ENCODE peak calls at places on chromosomes 12 and 14, in five cellular contexts. H is sigmoid colon, L is SK-N-MC, R is Panc1, G is HL-60. V is an unnamed sample.

GRCh38 chr14:99185436-99186068 is 86.4 kb downstream of the BCL11B start:
- DNase-seq in H (peak), L (no peak), R (no peak), G (no peak), V (no peak)

GRCh38 chr12:76007640-76008039 is 23.9 kb downstream of the PHLDA1 start:
- DNase-seq in L (no peak), H (no peak), G (no peak), R (no peak), V (no peak)

GRCh38 chr14:94601961-94602391 is 10.2 kb upstream of the SERPINA3 start:
- DNase-seq in H (peak), L (no peak), R (no peak), G (no peak), V (peak)

GRCh38 chr14:42047421-42048045 is 440.9 kb downstream of the LRFN5 start:
- DNase-seq in R (no peak), L (no peak), H (no peak), G (no peak), V (no peak)

GRCh38 chr14:95227279-95227860 is 70.0 kb upstream of the DICER1 start:
- DNase-seq in H (no peak), L (no peak), G (no peak), R (no peak), V (peak)

GRCh38 chr14:85050180-85050579 is 479.8 kb upstream of the FLRT2 start:
- DNase-seq in L (no peak), G (no peak), R (no peak), H (no peak), V (no peak)

GRCh38 chr12:126588586-126589249 is 1523.5 kb downstream of the AACS start:
- DNase-seq in L (no peak), G (no peak), R (no peak), H (no peak), V (no peak)

GRCh38 chr14:102544745-102545460 is 35.3 kb upstream of the ANKRD9 start:
- DNase-seq in H (no peak), G (no peak), L (no peak), R (no peak), V (peak)

GRCh38 chr12:120972870-120973543 is 5.3 kb upstream of the HNF1A start:
- DNase-seq in G (peak), H (no peak), L (no peak), R (no peak), V (no peak)

GRCh38 chr14:74886001-74886400 is 4.3 kb downstream of the DLST start:
- DNase-seq in H (no peak), R (no peak), L (no peak), G (no peak), V (no peak)

GRCh38 chr14:92456215-92457017 is 57.2 kb upstream of the RIN3 start:
- DNase-seq in G (peak), R (peak), L (no peak), H (peak), V (peak)

GRCh38 chr14:51789631-51790030 is 70.8 kb upstream of the GNG2 start:
- DNase-seq in R (no peak), G (no peak), L (no peak), H (no peak), V (no peak)

GRCh38 chr14:105010106-105010505 is 10.8 kb downstream of the CDCA4 start:
- DNase-seq in H (no peak), R (no peak), G (no peak), L (no peak), V (no peak)

GRCh38 chr12:132836803-132837331 is 8.2 kb upstream of the GOLGA3 start:
- DNase-seq in G (no peak), H (no peak), L (no peak), R (no peak), V (no peak)

GRCh38 chr14:101221549-101222160 is 318.1 kb upstream of the RTL1 start:
- DNase-seq in R (no peak), L (no peak), H (peak), G (no peak), V (no peak)

GRCh38 chr12:62259311-62259992 is 752 bp upstream of the USP15 start:
- DNase-seq in L (no peak), R (no peak), H (no peak), G (peak), V (no peak)

GRCh38 chr14:41187868-41188267 is 418.8 kb upstream of the LRFN5 start:
- DNase-seq in H (no peak), L (no peak), R (no peak), G (no peak), V (no peak)

GRCh38 chr12:123660328-123660727 is 10.6 kb upstream of the TCTN2 start:
- DNase-seq in H (no peak), L (no peak), R (peak), G (no peak), V (no peak)

GRCh38 chr14:98218213-98218612 is 1053.8 kb downstream of the BCL11B start:
- DNase-seq in G (no peak), H (no peak), R (no peak), L (no peak), V (no peak)

GRCh38 chr12:70691018-70691672 is 53.9 kb upstream of the PTPRB start:
- DNase-seq in H (no peak), G (no peak), R (no peak), L (no peak), V (no peak)

GRCh38 chr14:22535126-22535525 is 53.9 kb downstream of the DAD1 start:
- DNase-seq in L (no peak), G (no peak), H (no peak), R (no peak), V (no peak)

GRCh38 chr12:53173085-53173715 is 7.3 kb upstream of the ZNF740 start:
- DNase-seq in G (no peak), R (no peak), H (no peak), L (no peak), V (no peak)

GRCh38 chr12:43737646-43738045 is 20.9 kb downstream of the PUS7L start:
- DNase-seq in H (no peak), L (no peak), R (no peak), G (no peak), V (no peak)

GRCh38 chr12:38157274-38157932 is 159.2 kb upstream of the ALG10B start:
- DNase-seq in G (no peak), L (no peak), R (no peak), H (no peak), V (no peak)

DNA sequence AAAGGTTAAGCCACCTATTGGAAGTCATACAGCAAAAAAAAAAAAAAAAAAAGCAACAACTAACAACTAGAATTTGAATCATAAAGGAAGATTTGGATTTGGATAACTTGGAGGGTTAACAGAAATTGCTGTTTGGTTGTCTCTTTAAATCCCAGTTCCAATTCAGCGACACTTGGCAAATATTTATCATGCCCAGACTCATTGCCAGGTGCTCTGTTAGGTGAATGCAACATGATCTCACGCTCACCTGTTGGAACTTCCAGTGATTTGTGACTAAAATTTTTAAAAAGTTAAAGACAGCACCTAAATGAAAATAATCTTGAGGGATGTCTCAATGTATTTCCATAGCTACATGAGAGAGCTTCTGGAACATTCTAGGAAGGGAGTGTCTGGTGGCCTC is 103.7 kb downstream of the TBX3 start:
- DNase-seq in R (no peak), G (no peak), H (no peak), L (no peak), V (no peak)
- TF ChIP-seq POLR2AphosphoS5 in R (no peak), G (no peak), H (no peak), L (no peak), V (no peak)

DNA sequence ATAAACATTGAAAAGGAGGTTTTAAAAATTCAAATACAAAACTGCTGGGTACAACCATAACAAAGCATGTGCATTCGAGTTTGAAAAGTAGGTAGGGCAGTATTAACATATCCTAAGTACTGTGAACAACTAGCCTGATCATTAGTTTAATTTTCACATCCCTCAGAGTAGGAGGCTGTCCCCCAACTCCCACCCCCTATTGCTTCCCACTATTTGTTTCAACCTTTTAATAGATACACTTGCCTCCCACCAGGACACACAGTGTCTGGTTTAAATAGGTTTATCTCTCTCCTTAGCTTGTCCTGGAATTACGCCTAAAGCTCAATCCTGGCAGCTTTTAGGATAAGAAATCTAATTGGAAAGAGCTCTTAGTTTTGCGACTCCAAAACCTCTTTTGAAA is 2.1 kb downstream of the TAOK3 start:
- DNase-seq in L (no peak), G (no peak), H (no peak), R (no peak), V (no peak)
- H3K4me3 ChIP-seq in L (no peak), G (peak), H (no peak), R (peak), V (peak)

DNA sequence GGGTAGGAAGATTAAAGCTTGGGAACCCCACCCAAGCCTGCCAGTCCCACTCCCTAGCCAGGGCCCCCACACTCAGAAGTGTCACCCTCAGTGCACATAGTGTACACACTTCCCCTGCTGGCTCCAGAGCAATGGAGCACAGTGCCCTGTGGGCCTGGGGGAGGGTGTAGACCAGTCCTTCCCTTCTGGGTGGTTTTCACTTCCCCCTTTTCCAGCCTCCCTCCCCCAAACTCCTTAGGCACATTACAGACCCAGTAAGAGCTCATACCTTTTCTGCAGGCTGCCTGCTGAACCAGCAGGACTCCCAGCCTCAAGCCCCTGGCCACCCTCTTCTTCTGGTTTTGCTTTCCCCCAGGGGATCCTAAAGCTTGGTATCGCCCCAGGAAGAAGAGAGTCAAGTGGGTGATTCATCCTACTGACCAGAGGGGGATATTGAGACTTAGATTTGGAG is at the start of gene ZNF385A:
- DNase-seq in L (no peak), G (peak), R (no peak), H (no peak), V (no peak)
- TF ChIP-seq POLR2AphosphoS5 in L (no peak), G (peak), R (no peak), H (no peak), V (no peak)

DNA sequence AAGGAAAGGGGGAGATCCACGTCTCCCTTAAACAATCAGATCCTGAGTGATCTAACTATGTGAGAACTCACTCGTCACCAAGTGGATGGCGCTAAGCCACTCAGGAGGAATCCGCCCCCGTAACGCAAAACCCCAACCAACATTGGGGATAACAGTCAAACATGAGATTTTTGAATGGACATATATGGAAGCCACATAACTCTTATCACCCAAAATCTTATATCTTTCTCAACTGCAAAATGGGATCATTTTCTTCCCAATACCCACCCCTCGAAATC is 698.2 kb downstream of the TMEM121 start:
- DNase-seq in L (no peak), G (no peak), H (no peak), R (no peak), V (no peak)
- H3K4me3 ChIP-seq in L (no peak), G (no peak), H (no peak), R (no peak), V (no peak)

GRCh38 chr14:36221097-36221496 is 44.6 kb upstream of the PTCSC3 start:
- DNase-seq in L (no peak), H (no peak), G (no peak), R (no peak), V (no peak)

GRCh38 chr14:36217027-36217426 is 40.5 kb upstream of the PTCSC3 start:
- DNase-seq in L (no peak), G (no peak), H (no peak), R (no peak), V (peak)

GRCh38 chr14:36215217-36215598 is 38.7 kb upstream of the PTCSC3 start:
- DNase-seq in R (no peak), L (no peak), H (no peak), G (no peak), V (no peak)

GRCh38 chr14:36214476-36215216 is 38.1 kb upstream of the PTCSC3 start:
- DNase-seq in L (no peak), G (no peak), H (no peak), R (no peak), V (no peak)

DNA sequence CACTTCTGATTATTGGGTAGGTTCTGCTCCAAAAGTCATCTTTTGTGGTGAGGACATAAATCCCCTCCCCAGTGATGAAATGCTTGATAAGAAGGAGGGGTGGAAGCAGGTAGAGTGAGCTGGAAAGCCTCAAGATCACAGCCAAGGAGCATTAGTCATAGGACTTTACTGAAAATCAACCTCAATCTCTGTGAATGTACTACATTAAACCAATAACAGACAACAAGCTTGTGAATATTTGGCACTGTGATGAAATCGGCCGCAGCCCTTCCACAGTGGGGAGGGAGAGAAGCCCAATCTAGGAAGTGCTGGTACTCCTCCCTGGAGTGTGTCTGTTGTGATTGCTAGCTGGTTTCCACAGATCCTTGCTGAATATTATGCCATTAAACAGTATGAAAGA is 41.2 kb upstream of the PTCSC3 start:
- DNase-seq in G (no peak), R (no peak), H (no peak), L (no peak), V (peak)
- TF ChIP-seq POLR2AphosphoS5 in G (no peak), R (no peak), H (no peak), L (no peak), V (peak)

DNA sequence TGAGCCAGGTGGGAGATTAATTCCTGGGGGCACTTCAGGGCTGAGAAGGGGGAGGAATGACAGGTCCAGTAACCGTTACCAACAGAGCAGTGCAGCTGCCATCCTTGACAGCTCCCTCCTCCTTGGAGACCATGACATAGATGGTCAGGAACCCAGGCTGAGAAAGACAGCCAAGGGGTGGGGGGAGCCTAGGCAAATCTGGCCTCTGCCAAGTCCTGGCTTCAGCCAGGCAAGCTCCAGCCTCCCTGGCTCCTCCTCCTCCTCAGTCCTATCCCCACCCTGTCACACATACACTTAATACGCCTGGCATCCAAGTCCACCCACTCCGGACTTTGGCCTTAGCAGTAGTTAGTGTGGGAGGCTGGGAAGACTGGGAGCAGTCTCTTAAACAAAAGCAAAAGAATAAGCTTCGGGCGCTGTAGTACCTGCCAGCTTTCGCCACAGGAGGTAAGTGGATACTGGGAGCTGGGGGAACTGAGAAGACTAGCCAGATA is at the start of gene RDH5:
- DNase-seq in R (no peak), L (no peak), G (no peak), H (peak), V (peak)
- H3K4me3 ChIP-seq in R (no peak), L (no peak), G (no peak), H (no peak), V (peak)

GRCh38 chr12:131129839-131130238 is 176.1 kb downstream of the ADGRD1 start:
- DNase-seq in G (no peak), R (no peak), H (peak), L (no peak), V (no peak)
- TF ChIP-seq POLR2AphosphoS5 in G (no peak), R (no peak), H (no peak), L (no peak), V (no peak)

GRCh38 chr14:37384870-37385596 is 187.3 kb downstream of the MIPOL1 start:
- DNase-seq in H (no peak), L (no peak), R (no peak), G (no peak), V (no peak)
- H3K4me3 ChIP-seq in H (no peak), L (no peak), R (no peak), G (no peak), V (no peak)

DNA sequence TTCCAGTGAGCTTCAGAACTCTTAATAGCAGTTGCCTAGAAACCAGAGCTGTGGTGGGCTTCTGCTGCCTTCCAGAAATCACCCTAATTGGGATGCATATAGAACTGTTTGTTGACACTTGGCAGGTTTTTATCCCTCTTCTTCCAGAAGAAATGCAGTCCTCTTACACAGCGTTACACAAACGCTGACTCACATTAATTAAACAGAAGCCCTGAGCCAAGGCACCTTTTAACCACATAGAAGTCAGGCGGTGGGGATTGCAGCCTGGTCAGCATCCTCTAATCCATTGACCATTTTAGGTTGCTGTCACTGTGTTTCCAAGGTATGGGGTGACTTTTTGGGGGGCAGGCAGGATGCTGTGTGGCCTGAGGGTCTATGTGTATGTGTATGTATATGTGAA is 114.2 kb downstream of the CCDC60 start:
- DNase-seq in G (no peak), H (no peak), L (no peak), R (peak), V (no peak)
- TF ChIP-seq POLR2AphosphoS5 in G (no peak), H (no peak), L (no peak), R (no peak), V (no peak)

GRCh38 chr14:72907886-72908285 is 14.0 kb upstream of the DPF3 start:
- DNase-seq in R (no peak), H (no peak), G (no peak), L (no peak), V (no peak)
- H3K4me3 ChIP-seq in R (no peak), H (no peak), G (no peak), L (peak), V (no peak)